ENCODE peak calls at places on chromosomes 6 and 20, in five cellular contexts. G is cardiac fibroblast; U is neural crest cell; V is activated CD8-positive, alpha-beta memory T cell treated with anti-CD3 and anti-CD28 coated beads for 4 hours; O is dermis microvascular lymphatic vessel endothelial cell. E is an unnamed sample.

GRCh38 chr20:3068986-3069900 is 2.2 kb upstream of the OXT start:
- DNase-seq in G (peak), O (no peak), V (no peak), U (no peak), E (no peak)

GRCh38 chr6:11011787-11012234 is 32.3 kb downstream of the ELOVL2 start:
- DNase-seq in O (no peak), U (no peak), G (no peak), V (no peak), E (no peak)

GRCh38 chr6:43285832-43286231 is 12.2 kb upstream of the SLC22A7 start:
- DNase-seq in G (no peak), O (no peak), V (no peak), U (no peak), E (no peak)

GRCh38 chr20:10217517-10218410 is 866 bp upstream of the SNAP25 start:
- DNase-seq in V (no peak), O (peak), G (peak), U (peak), E (no peak)

GRCh38 chr6:52195886-52196285 is 9.7 kb downstream of the IL17A start:
- DNase-seq in G (no peak), V (no peak), U (no peak), O (no peak), E (no peak)

GRCh38 chr6:151381722-151382121 is 9.6 kb downstream of the ZBTB2 start:
- DNase-seq in O (no peak), U (no peak), V (no peak), G (no peak), E (no peak)

GRCh38 chr20:4509825-4510522 is 211.7 kb upstream of the PRND start:
- DNase-seq in G (peak), V (no peak), O (no peak), U (no peak), E (no peak)

GRCh38 chr6:110053395-110054240 is 75.5 kb downstream of the GPR6 start:
- DNase-seq in G (peak), V (no peak), U (no peak), O (peak), E (no peak)

GRCh38 chr6:105075210-105075609 is 104.6 kb downstream of the POPDC3 start:
- DNase-seq in O (no peak), V (no peak), G (no peak), U (no peak), E (no peak)

GRCh38 chr6:68139130-68139529 is 496.0 kb upstream of the ADGRB3 start:
- DNase-seq in V (no peak), U (no peak), O (no peak), G (no peak), E (no peak)

GRCh38 chr6:131728296-131728939 is 17.6 kb upstream of the CTAGE9 start:
- DNase-seq in V (no peak), G (no peak), O (no peak), U (no peak), E (no peak)

GRCh38 chr6:34514112-34514511 is 42.0 kb downstream of the SPDEF start:
- DNase-seq in V (no peak), U (no peak), G (no peak), O (no peak), E (peak)

GRCh38 chr6:84539122-84539856 is 225.1 kb downstream of the TBX18 start:
- DNase-seq in U (no peak), V (no peak), O (no peak), G (no peak), E (no peak)

GRCh38 chr6:104705095-104705707 is 154.5 kb downstream of the HACE1 start:
- DNase-seq in U (no peak), O (peak), G (peak), V (no peak), E (no peak)

GRCh38 chr6:40315055-40315454 is 272.1 kb downstream of the LRFN2 start:
- DNase-seq in U (no peak), O (no peak), G (no peak), V (no peak), E (no peak)

GRCh38 chr6:86856937-86857563 is 80.3 kb upstream of the HTR1E start:
- DNase-seq in V (no peak), O (peak), G (peak), U (peak), E (no peak)

GRCh38 chr6:122381494-122382083 is 17.9 kb upstream of the HSF2 start:
- DNase-seq in O (peak), V (peak), U (peak), G (peak), E (no peak)

GRCh38 chr6:163565140-163565539 is 150.6 kb downstream of the QKI start:
- DNase-seq in U (no peak), V (no peak), O (no peak), G (peak), E (no peak)

GRCh38 chr6:42279966-42280629 is 62.4 kb upstream of the MRPS10 start:
- DNase-seq in V (no peak), G (peak), U (no peak), O (peak), E (peak)

GRCh38 chr6:75169689-75170088 is 36.2 kb downstream of the COL12A1 start:
- DNase-seq in O (peak), V (no peak), U (no peak), G (no peak), E (no peak)

GRCh38 chr6:35096129-35096852 is 44.8 kb downstream of the TCP11 start:
- DNase-seq in O (peak), V (no peak), U (no peak), G (peak), E (no peak)

GRCh38 chr6:44327096-44327495 is 13.9 kb upstream of the AARS2 start:
- DNase-seq in U (no peak), O (no peak), V (no peak), G (no peak), E (no peak)

GRCh38 chr20:45581702-45582101 is 2.6 kb upstream of the WFDC8 start:
- DNase-seq in U (no peak), G (no peak), O (no peak), V (no peak), E (no peak)

GRCh38 chr20:1949306-1949705 is 44.6 kb downstream of the PDYN start:
- DNase-seq in G (no peak), V (no peak), O (no peak), U (no peak), E (no peak)

GRCh38 chr6:4265740-4266139 is 130.4 kb upstream of the ECI2 start:
- DNase-seq in G (no peak), V (no peak), U (no peak), O (no peak), E (no peak)

GRCh38 chr6:130632897-130633296 is 194.3 kb upstream of the SMLR1 start:
- DNase-seq in U (no peak), O (no peak), V (no peak), G (no peak), E (no peak)

E was measured in upper lobe of right lung.